ENCODE peak calls at places on chromosomes 6 and 20, in five cellular contexts. K is fibroblast of lung, Z is WTC11, C is RWPE2, J is GM10248. E is an unnamed sample.

GRCh38 chr6:41505084-41506049 is 40.8 kb upstream of the FOXP4 start:
- DNase-seq in Z (peak; percentile 61), J (peak; percentile 78), K (peak; percentile 90), C (no peak), E (no peak)

GRCh38 chr20:24855848-24856247 is 93.2 kb upstream of the CST7 start:
- DNase-seq in C (no peak), K (no peak), J (no peak), Z (no peak), E (no peak)

GRCh38 chr6:166105341-166106075 is 62.1 kb downstream of the TBXT start:
- DNase-seq in Z (no peak), J (no peak), K (no peak), C (no peak), E (no peak)

GRCh38 chr6:43707767-43708166 is 20.2 kb upstream of the MRPS18A start:
- DNase-seq in C (no peak), Z (no peak), K (no peak), J (no peak), E (no peak)

GRCh38 chr20:42179768-42180167 is 561.6 kb upstream of the CHD6 start:
- DNase-seq in K (no peak), J (no peak), C (no peak), Z (peak; percentile 47), E (no peak)

GRCh38 chr20:8421981-8422380 is 289.9 kb downstream of the PLCB1 start:
- DNase-seq in K (peak; percentile 20), C (no peak), J (no peak), Z (no peak), E (no peak)

GRCh38 chr20:2814587-2815051 is at the start of gene C20orf141:
- DNase-seq in Z (no peak), K (peak; percentile 96), J (no peak), C (peak; percentile 93), E (no peak)

GRCh38 chr6:72620866-72621242 is 1.0 kb upstream of the KCNQ5 start:
- DNase-seq in Z (peak; percentile 14), J (peak; percentile 18), K (no peak), C (no peak), E (peak; percentile 90)

GRCh38 chr20:23147964-23148720 is 62.0 kb upstream of the CD93 start:
- DNase-seq in C (peak; percentile 39), J (peak; percentile 56), Z (no peak), K (peak; percentile 89), E (no peak)

GRCh38 chr6:168441434-168442391 is 729 bp downstream of the SMOC2 start:
- DNase-seq in K (no peak), C (no peak), Z (peak; percentile 36), J (no peak), E (no peak)

GRCh38 chr20:38726849-38727601 is 2.7 kb downstream of the SLC32A1 start:
- DNase-seq in J (peak; percentile 73), C (peak; percentile 67), K (peak; percentile 15), Z (peak; percentile 98), E (no peak)

GRCh38 chr6:144013486-144013909 is 5.4 kb upstream of the PLAGL1 start:
- DNase-seq in K (peak; percentile 83), C (peak; percentile 61), J (peak; percentile 50), Z (peak; percentile 79), E (no peak)

GRCh38 chr6:100472674-100473073 is 8.0 kb upstream of the SIM1 start:
- DNase-seq in J (no peak), Z (no peak), K (no peak), C (no peak), E (no peak)

GRCh38 chr6:124069230-124069815 is 265.7 kb downstream of the NKAIN2 start:
- DNase-seq in K (no peak), J (no peak), C (no peak), Z (no peak), E (no peak)

GRCh38 chr6:41570270-41570615 is 24.1 kb downstream of the FOXP4 start:
- DNase-seq in J (no peak), Z (peak; percentile 74), K (no peak), C (no peak), E (no peak)

GRCh38 chr6:108203189-108204119 is 37.6 kb downstream of the NR2E1 start:
- DNase-seq in C (no peak), K (no peak), Z (no peak), J (peak; percentile 46), E (no peak)

GRCh38 chr6:24775520-24776058 is 852 bp downstream of the GMNN start:
- DNase-seq in J (no peak), Z (no peak), C (no peak), K (peak; percentile 71), E (no peak)

GRCh38 chr6:47478233-47479155 is 905 bp downstream of the CD2AP start:
- DNase-seq in K (peak; percentile 37), Z (no peak), C (no peak), J (no peak), E (no peak)

GRCh38 chr6:134175532-134176282 is 123.3 kb upstream of the SLC2A12 start:
- DNase-seq in K (peak; percentile 74), J (peak; percentile 37), Z (peak; percentile 66), C (no peak), E (peak; percentile 94)

GRCh38 chr20:8082999-8083398 is 49.1 kb upstream of the PLCB1 start:
- DNase-seq in J (no peak), Z (no peak), K (peak; percentile 88), C (no peak), E (no peak)

GRCh38 chr6:40754481-40755045 is 167.4 kb upstream of the LRFN2 start:
- DNase-seq in K (no peak), Z (peak; percentile 30), C (no peak), J (no peak), E (no peak)

GRCh38 chr6:119333063-119333609 is 16.4 kb downstream of the MAN1A1 start:
- DNase-seq in J (no peak), C (no peak), K (no peak), Z (no peak), E (no peak)

GRCh38 chr6:160041608-160042007 is 72.7 kb downstream of the IGF2R start:
- DNase-seq in J (no peak), C (no peak), K (peak; percentile 88), Z (no peak), E (no peak)

GRCh38 chr20:36272547-36273220 is 33.5 kb upstream of the DLGAP4 start:
- DNase-seq in C (peak; percentile 70), J (no peak), Z (no peak), K (no peak), E (no peak)

GRCh38 chr6:33123732-33124524 is 48.1 kb downstream of the HLA-DPB1 start:
- DNase-seq in K (peak; percentile 37), J (no peak), Z (no peak), C (no peak), E (no peak)

GRCh38 chr6:149079911-149080501 is 237.5 kb upstream of the TAB2 start:
- DNase-seq in J (no peak), Z (no peak), C (peak; percentile 66), K (peak; percentile 84), E (no peak)

DNA sequence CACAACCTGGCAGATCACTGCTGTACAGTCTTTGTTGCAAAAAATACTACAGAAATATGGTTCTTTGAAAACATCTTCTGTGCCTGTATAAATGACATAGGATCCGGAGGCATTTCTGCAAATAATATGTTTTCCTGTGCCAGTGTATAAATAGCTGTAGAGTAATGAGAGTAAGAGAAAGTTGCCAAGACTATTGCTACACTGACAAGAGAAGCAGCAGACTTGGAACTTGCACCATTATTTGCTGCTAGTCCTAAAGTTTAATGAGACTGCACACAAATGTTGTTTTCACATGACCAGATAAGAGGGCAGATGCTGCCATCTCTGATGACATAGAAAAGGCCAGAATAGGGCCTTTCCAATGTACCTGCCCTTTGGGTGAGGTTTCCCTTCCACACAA is 50.0 kb upstream of the DTNBP1 start:
- DNase-seq in C (no peak), Z (no peak), J (no peak), K (no peak), E (no peak)
- TF ChIP-seq CTCF in C (no peak), Z (no peak), J (no peak), K (no peak), E (no peak)

DNA sequence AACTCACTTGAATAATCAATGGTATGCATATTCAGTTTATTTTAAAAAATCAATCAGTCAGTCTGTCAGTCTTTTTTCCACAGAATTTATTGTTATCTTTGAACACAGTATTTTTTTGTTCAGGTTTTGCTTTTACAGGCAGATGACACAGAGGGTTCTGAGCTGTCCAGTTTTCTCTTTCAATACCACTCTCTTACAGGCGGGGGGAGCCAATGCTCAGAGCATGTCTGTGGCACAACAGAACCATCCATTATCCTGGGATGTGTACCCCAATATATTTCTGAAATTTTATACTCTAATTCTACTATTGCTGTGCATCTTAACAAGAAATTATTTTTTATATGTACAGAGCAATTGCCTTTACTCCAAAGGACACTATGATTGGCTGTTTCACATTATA is 21.2 kb downstream of the ROS1 start:
- DNase-seq in K (peak; percentile 19), Z (no peak), J (no peak), C (no peak), E (no peak)
- TF ChIP-seq CTCF in K (peak; percentile 51), Z (no peak), J (peak; percentile 8), C (peak; percentile 50), E (peak; percentile 72)

GRCh38 chr6:2542858-2543218 is 207.9 kb downstream of the MYLK4 start:
- DNase-seq in J (peak; percentile 28), Z (no peak), C (no peak), K (peak; percentile 92), E (no peak)
- TF ChIP-seq CTCF in J (no peak), Z (no peak), C (no peak), K (no peak), E (no peak)

GRCh38 chr20:4813839-4814695 is 92.4 kb downstream of the PRND start:
- DNase-seq in K (no peak), Z (no peak), C (no peak), J (peak; percentile 79), E (peak; percentile 61)
- TF ChIP-seq CTCF in K (no peak), Z (no peak), C (no peak), J (no peak), E (no peak)

DNA sequence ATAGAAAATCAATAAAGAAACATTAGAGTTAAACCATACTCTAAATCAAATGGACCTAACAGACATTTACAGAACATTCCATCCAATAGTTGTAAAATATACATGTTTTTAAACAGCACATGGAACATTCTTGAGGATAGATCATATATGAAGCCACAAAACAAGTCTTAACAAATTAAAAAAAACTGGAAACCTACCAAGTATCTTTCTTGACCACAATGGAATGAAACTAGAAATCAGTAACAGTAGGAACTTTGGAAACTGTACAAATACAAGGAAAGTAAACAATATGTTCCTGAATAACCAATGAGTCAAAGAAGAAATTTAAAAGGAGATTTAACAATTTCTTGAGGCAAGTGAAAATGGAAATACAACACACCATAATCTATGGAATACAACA is 91.2 kb upstream of the GLP1R start:
- DNase-seq in J (no peak), Z (no peak), C (no peak), K (peak; percentile 2), E (no peak)
- TF ChIP-seq CTCF in J (no peak), Z (no peak), C (no peak), K (no peak), E (no peak)

DNA sequence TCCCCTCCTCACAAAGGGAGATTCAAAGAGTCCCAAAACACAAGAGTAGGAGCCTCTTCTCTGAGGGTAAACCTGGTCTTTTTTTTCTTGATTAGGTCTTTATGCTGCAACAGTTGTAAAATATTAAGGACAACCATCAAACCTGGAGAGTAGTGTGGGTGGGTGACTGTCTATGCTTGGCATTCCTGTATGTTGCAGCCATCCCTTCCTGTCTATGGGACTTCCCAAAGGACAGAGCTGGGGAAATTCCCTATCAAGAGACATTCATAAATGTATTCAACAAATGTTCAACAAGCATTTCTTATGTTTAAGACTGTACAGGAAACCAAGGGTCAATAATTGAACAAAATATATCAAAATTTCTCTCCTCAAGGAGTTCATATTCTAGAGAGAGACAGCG is 5.5 kb downstream of the BTN2A2 start:
- DNase-seq in K (no peak), C (no peak), Z (no peak), J (no peak), E (no peak)
- TF ChIP-seq CTCF in K (no peak), C (no peak), Z (no peak), J (no peak), E (no peak)

GRCh38 chr6:107075951-107076381 is 39.3 kb downstream of the BEND3 start:
- DNase-seq in J (peak; percentile 41), C (no peak), K (peak; percentile 37), Z (no peak), E (no peak)
- TF ChIP-seq CTCF in J (peak; percentile 37), C (no peak), K (peak; percentile 17), Z (no peak), E (peak; percentile 62)